ENCODE peak calls at places on chromosomes 13 and 19, in seven cellular contexts. L, M, K, U, J, T and Q are unnamed samples.

GRCh38 chr19:56765107-56765506 is 75.4 kb downstream of the PEG3 start:
- DNase-seq in L (no peak), M (no peak), K (no peak), U (no peak), J (no peak), T (no peak), Q (no peak)

GRCh38 chr19:16328824-16329482 is 4.3 kb downstream of the KLF2 start:
- DNase-seq in L (no peak), M (no peak), K (no peak), U (no peak), J (no peak), T (no peak), Q (no peak)

GRCh38 chr19:33285441-33285927 is 16.9 kb downstream of the CEBPA start:
- DNase-seq in L (no peak), M (peak; percentile 58), K (no peak), U (no peak), J (no peak), T (no peak), Q (no peak)

GRCh38 chr13:43411741-43412140 is 375.0 kb downstream of the ENOX1 start:
- DNase-seq in L (no peak), M (no peak), K (no peak), U (no peak), J (no peak), T (no peak), Q (no peak)

GRCh38 chr13:32305646-32306045 is 9.5 kb downstream of the ZAR1L start:
- DNase-seq in L (no peak), M (no peak), K (no peak), U (no peak), J (no peak), T (no peak), Q (no peak)

GRCh38 chr13:49292742-49293498 is 45.2 kb downstream of the CDADC1 start:
- DNase-seq in L (no peak), M (no peak), K (no peak), U (peak; percentile 26), J (no peak), T (no peak), Q (peak; percentile 28)

GRCh38 chr13:109684836-109685602 is 101.4 kb downstream of the IRS2 start:
- DNase-seq in L (no peak), M (no peak), K (no peak), U (no peak), J (no peak), T (no peak), Q (no peak)

GRCh38 chr13:45674908-45675307 is 27.2 kb upstream of the CBY2 start:
- DNase-seq in L (no peak), M (no peak), K (no peak), U (no peak), J (no peak), T (no peak), Q (no peak)

GRCh38 chr19:498591-498950 is 2.3 kb downstream of the MADCAM1 start:
- DNase-seq in L (no peak), M (no peak), K (no peak), U (no peak), J (no peak), T (no peak), Q (no peak)

GRCh38 chr13:33644607-33645543 is 173.1 kb upstream of the RFC3 start:
- DNase-seq in L (no peak), M (no peak), K (no peak), U (no peak), J (no peak), T (no peak), Q (no peak)

GRCh38 chr19:10315335-10316214 is at the start of gene FDX2:
- DNase-seq in L (peak; percentile 79), M (peak; percentile 83), K (peak; percentile 92), U (peak; percentile 91), J (peak; percentile 62), T (peak; percentile 51), Q (peak; percentile 91)
- TF ChIP-seq SP1 in L (no peak), M (peak; percentile 50), K (peak; percentile 60), U (no peak), J (no peak), T (no peak), Q (no peak)

GRCh38 chr13:112106467-112107141 is 39.7 kb downstream of the SOX1 start:
- DNase-seq in L (no peak), M (peak; percentile 6), K (peak; percentile 56), U (no peak), J (no peak), T (no peak), Q (no peak)
- TF ChIP-seq SP1 in L (no peak), M (no peak), K (no peak), U (no peak), J (no peak), T (no peak), Q (no peak)

GRCh38 chr19:3514930-3515329 is 8.8 kb downstream of the FZR1 start:
- DNase-seq in L (no peak), M (no peak), K (no peak), U (no peak), J (no peak), T (no peak), Q (no peak)

GRCh38 chr19:3515891-3516422 is 9.8 kb downstream of the FZR1 start:
- DNase-seq in L (no peak), M (no peak), K (no peak), U (no peak), J (no peak), T (no peak), Q (no peak)

GRCh38 chr19:3511506-3512251 is 5.6 kb downstream of the FZR1 start:
- DNase-seq in L (no peak), M (no peak), K (no peak), U (no peak), J (no peak), T (no peak), Q (no peak)

GRCh38 chr19:3512562-3512961 is 6.5 kb downstream of the FZR1 start:
- DNase-seq in L (no peak), M (no peak), K (no peak), U (no peak), J (no peak), T (no peak), Q (no peak)

GRCh38 chr19:3513198-3514140 is 7.4 kb downstream of the FZR1 start:
- DNase-seq in L (no peak), M (no peak), K (no peak), U (no peak), J (no peak), T (no peak), Q (no peak)
- TF ChIP-seq SP1 in L (no peak), M (no peak), K (no peak), U (no peak), J (no peak), T (no peak), Q (no peak)

DNA sequence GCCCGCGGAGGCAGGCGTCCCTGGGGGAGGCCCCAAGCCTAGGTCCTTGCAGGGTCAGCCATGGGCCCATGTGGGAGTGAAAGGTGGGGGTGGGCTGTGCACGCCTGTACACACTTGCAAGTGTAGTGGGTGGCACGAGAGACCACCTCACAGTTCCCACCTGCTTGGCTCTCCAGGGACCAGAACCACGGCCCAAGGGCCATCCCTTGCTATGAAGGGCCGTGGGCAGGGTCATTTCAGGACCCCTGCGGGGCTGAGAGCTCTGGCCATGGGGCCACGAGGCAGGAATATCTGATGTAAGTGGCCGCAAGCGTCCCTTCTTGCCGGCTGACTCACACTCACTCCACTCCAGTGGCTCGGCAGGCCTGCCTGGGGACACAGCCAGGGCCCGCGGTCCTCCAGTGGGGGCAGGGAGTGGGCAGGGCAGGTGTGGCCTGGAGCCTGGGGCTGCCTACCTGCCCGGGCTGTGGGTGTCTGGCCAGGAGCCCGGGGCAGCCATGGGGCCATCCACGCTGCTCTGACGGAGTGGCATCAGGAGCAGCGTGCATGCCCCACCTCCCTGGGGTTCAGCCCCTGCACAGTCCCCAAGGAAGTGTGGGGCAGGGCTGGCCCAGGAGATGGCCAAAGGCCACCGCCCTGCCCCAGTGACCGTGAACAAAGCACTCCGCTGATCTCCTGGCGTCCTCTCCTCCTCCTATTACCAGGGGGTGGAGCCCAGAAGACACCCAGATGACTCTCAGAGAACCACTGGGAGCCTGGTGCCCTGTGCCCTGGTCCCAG is 8.6 kb upstream of the MKNK2 start:
- DNase-seq in L (no peak), M (peak; percentile 89), K (no peak), U (no peak), J (peak; percentile 83), T (no peak), Q (no peak)
- TF ChIP-seq SP1 in L (no peak), M (peak; percentile 60), K (no peak), U (no peak), J (no peak), T (no peak), Q (no peak)

DNA sequence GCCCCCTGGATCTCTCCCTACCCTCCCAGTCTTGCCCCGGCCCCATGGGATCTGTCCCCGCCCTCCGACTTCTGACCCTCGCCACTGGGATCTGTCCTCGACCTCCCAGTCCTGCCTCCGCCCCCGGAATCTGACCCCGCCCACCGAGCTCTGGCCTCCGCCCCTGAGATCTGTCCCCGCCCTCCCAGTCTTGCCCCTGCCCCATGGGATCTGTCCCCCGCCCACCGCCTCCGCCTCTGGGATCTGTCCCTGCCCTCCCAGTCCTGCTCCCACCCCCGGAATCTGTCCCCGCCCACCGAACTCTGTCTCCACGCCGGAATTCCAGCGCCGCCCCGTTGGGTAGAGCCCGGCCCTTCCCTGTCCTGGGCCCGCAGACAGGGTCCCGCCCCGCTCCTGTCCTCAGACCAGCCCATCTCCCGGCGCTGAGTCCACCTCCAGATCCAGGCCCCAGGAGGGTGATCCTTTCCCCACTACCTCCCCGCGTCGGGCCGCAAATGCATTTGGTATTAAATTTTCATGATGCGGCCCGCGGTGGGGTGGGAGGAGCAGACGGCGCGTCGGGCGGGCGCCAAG is 1.6 kb upstream of the SLC17A7 start:
- DNase-seq in L (peak; percentile 96), M (peak; percentile 86), K (peak; percentile 100), U (peak; percentile 85), J (peak; percentile 82), T (no peak), Q (peak; percentile 86)
- TF ChIP-seq SP1 in L (no peak), M (no peak), K (peak; percentile 61), U (no peak), J (peak; percentile 18), T (no peak), Q (no peak)

GRCh38 chr13:72537782-72538181 is 189.6 kb downstream of the MZT1 start:
- DNase-seq in L (no peak), M (no peak), K (no peak), U (no peak), J (no peak), T (no peak), Q (no peak)
- TF ChIP-seq SP1 in L (no peak), M (no peak), K (no peak), U (no peak), J (no peak), T (no peak), Q (no peak)

DNA sequence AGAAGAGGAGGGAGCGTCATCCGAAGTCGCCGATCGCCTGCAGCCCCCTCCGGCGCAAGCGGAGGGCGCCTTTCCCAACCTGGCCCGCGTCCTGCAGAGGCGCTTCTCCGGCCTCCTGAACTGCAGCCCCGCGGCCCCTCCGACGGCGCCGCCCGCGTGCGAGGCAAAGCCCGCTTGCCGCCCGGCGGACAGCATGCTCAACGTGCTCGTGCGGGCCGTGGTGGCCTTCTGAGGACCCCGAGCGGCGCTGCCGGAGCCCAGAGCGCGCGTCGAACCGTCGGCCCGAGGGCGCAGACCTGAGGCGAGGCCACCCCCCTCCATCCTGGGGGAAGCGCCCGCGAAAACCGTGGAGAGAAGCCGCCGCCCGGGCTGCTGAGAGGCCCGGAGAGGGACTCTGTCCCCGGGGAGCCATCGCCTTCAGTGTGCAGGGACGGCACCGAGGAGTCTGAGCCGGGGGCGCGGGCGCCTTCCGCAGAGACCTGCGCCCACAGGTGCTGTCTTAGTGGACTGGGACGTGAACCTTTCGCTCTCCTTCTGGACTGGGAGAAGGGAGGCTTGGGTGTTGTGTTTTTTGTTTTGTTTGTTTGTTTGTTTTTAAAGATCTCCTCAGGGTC is 3.5 kb downstream of the IER2 start:
- DNase-seq in L (no peak), M (no peak), K (peak; percentile 48), U (peak; percentile 59), J (no peak), T (no peak), Q (no peak)
- TF ChIP-seq SP1 in L (no peak), M (no peak), K (no peak), U (no peak), J (no peak), T (no peak), Q (no peak)

GRCh38 chr13:27600712-27601111 is 19.6 kb downstream of the LNX2 start:
- DNase-seq in L (no peak), M (no peak), K (no peak), U (no peak), J (no peak), T (no peak), Q (no peak)
- TF ChIP-seq SP1 in L (no peak), M (no peak), K (no peak), U (no peak), J (no peak), T (no peak), Q (no peak)